ENCODE peak calls at places on chromosomes 13 and 19, in nine cellular contexts. M, O, K, T, H, C, D, E and X are unnamed samples.

GRCh38 chr19:24033308-24033961 is 53.6 kb upstream of the ZNF254 start:
- DNase-seq in M (peak), O (peak), K (peak), T (peak), H (peak), C (peak), D (peak), E (peak), X (peak)

GRCh38 chr19:36128392-36128736 is 11.5 kb upstream of the CAPNS1 start:
- DNase-seq in M (peak), O (no peak), K (no peak), T (no peak), H (no peak), C (no peak), D (no peak), E (no peak), X (no peak)

GRCh38 chr19:861756-862528 is 2.5 kb downstream of the CFD start:
- DNase-seq in M (no peak), O (no peak), K (peak), T (no peak), H (peak), C (no peak), D (no peak), E (no peak), X (peak)

GRCh38 chr13:95652244-95652764 is 7.8 kb upstream of the DZIP1 start:
- DNase-seq in M (no peak), O (no peak), K (no peak), T (no peak), H (no peak), C (no peak), D (no peak), E (no peak), X (no peak)

GRCh38 chr13:104143760-104144406 is 1077.7 kb upstream of the SLC10A2 start:
- DNase-seq in M (peak), O (no peak), K (no peak), T (no peak), H (no peak), C (no peak), D (no peak), E (no peak), X (no peak)

GRCh38 chr13:67771106-67771505 is 541.0 kb upstream of the PCDH9 start:
- DNase-seq in M (no peak), O (no peak), K (no peak), T (no peak), H (no peak), C (no peak), D (no peak), E (no peak), X (no peak)

GRCh38 chr13:57627663-57628062 is 3.9 kb upstream of the PCDH17 start:
- DNase-seq in M (no peak), O (no peak), K (no peak), T (no peak), H (no peak), C (peak), D (no peak), E (no peak), X (peak)

GRCh38 chr13:23467932-23468278 is 34.4 kb upstream of the SACS start:
- DNase-seq in M (no peak), O (no peak), K (no peak), T (no peak), H (no peak), C (no peak), D (no peak), E (no peak), X (no peak)

GRCh38 chr13:20232556-20233277 is 598 bp upstream of the GJB6 start:
- DNase-seq in M (no peak), O (no peak), K (no peak), T (no peak), H (no peak), C (no peak), D (no peak), E (no peak), X (no peak)

GRCh38 chr13:22064854-22065646 is 394.2 kb downstream of the FGF9 start:
- DNase-seq in M (no peak), O (no peak), K (no peak), T (no peak), H (no peak), C (peak), D (no peak), E (no peak), X (no peak)

GRCh38 chr19:34838248-34838647 is 65.2 kb upstream of the ZNF599 start:
- DNase-seq in M (no peak), O (no peak), K (no peak), T (no peak), H (no peak), C (no peak), D (no peak), E (no peak), X (no peak)

GRCh38 chr19:53809518-53810186 is 14.5 kb downstream of the NLRP12 start:
- DNase-seq in M (no peak), O (no peak), K (no peak), T (no peak), H (no peak), C (no peak), D (no peak), E (no peak), X (no peak)

GRCh38 chr19:48739835-48740704 is at the start of gene RASIP1:
- DNase-seq in M (no peak), O (peak), K (no peak), T (peak), H (no peak), C (no peak), D (no peak), E (no peak), X (no peak)
- TF ChIP-seq CTCF in M (no peak), O (no peak), K (no peak), T (no peak), H (no peak), C (no peak), D (no peak), E (no peak), X (no peak)

GRCh38 chr13:97072297-97072696 is 78.0 kb upstream of the OXGR1 start:
- DNase-seq in M (no peak), O (no peak), K (no peak), T (no peak), H (no peak), C (no peak), D (no peak), E (no peak), X (no peak)

GRCh38 chr13:97068146-97068545 is 73.9 kb upstream of the OXGR1 start:
- DNase-seq in M (no peak), O (no peak), K (no peak), T (no peak), H (no peak), C (no peak), D (no peak), E (peak), X (no peak)

GRCh38 chr13:97068964-97069815 is 74.9 kb upstream of the OXGR1 start:
- DNase-seq in M (no peak), O (no peak), K (no peak), T (no peak), H (no peak), C (no peak), D (no peak), E (no peak), X (no peak)

GRCh38 chr13:97067342-97067895 is 73.1 kb upstream of the OXGR1 start:
- DNase-seq in M (no peak), O (no peak), K (no peak), T (no peak), H (no peak), C (no peak), D (no peak), E (peak), X (no peak)
- TF ChIP-seq CTCF in M (no peak), O (no peak), K (no peak), T (no peak), H (no peak), C (peak), D (no peak), E (peak), X (no peak)

GRCh38 chr13:42478531-42479156 is 95.3 kb upstream of the TNFSF11 start:
- DNase-seq in M (no peak), O (no peak), K (no peak), T (no peak), H (peak), C (peak), D (no peak), E (peak), X (peak)
- TF ChIP-seq CTCF in M (no peak), O (no peak), K (peak), T (no peak), H (peak), C (peak), D (no peak), E (peak), X (peak)

DNA sequence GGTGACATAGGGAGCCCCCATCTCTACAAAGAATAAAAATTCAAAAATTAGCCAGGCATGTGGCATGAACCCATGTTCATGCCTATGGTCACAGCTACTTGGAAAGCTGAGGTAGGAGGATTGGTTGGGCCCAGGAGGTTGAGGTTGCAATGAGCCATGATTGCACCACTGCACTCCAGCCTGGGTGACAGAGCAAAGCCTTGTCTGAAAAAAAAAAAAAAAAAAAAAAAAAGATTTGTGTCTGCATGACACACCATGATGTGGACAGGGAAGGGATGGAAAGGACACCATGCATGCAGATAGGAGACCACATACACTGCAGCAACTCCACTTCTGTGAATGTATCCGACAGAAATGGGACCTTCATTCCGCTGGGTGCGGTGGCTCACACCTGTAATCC is 34.0 kb upstream of the HOMER3 start:
- DNase-seq in M (no peak), O (no peak), K (no peak), T (no peak), H (no peak), C (no peak), D (no peak), E (no peak), X (no peak)
- TF ChIP-seq CTCF in M (no peak), O (no peak), K (no peak), T (no peak), H (no peak), C (no peak), D (no peak), E (no peak), X (no peak)

GRCh38 chr13:69324109-69324886 is 783.3 kb upstream of the ATXN8OS start:
- DNase-seq in M (no peak), O (no peak), K (no peak), T (no peak), H (no peak), C (no peak), D (no peak), E (no peak), X (peak)
- TF ChIP-seq CTCF in M (no peak), O (no peak), K (no peak), T (no peak), H (no peak), C (no peak), D (no peak), E (no peak), X (peak)

DNA sequence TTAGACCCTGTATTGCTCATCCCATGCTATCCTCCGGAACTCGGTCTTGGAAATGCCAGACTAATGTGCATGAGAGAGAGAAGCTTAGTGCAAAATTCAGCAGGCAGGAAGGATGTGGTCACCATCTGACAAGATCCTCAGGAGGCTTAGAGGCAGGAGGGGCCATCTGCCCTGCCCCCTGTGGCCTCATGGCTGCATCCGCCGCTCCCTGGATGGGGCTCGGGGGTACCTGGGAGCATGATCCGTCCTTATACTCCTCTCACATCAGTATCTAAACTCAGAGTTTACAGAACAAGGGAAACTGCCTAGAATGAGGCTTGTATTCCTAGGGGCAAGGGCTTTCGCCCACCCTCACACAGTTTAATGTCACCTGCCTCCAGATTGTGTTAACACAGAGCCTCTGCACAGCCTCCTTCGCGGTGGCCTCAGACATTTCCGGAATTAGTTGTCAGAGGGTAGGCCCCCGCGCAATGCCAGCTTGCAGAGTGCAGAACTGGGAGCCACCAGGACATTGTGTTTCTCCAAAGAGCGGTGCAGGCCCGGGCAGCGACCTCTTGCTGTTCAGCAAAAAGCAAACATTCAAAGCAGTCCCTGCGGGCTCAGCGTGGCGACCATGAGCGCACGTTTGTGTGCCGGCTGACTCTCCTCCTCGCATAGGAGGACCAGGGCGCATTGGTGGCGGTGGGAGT is 39.2 kb downstream of the GPR12 start:
- DNase-seq in M (no peak), O (no peak), K (no peak), T (no peak), H (no peak), C (no peak), D (peak), E (no peak), X (no peak)
- TF ChIP-seq CTCF in M (no peak), O (no peak), K (no peak), T (no peak), H (no peak), C (no peak), D (no peak), E (no peak), X (no peak)

DNA sequence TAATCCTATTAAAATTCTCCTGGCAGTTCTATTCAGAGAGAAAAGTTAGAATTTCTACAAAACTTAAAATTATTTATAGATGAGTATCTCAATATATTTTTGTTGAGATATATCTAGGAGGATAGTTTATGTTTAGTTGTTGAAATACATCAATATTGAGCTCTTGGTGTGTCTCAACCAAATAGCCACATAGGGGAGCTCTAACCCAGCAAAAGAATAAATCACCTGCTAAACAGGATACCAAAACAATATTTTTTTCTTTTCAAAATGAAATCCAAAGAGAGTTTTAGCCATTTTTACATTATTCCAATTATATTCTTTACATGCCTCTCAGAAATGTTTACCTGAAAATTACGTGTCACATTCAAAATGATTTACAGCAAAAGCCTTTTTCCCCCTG is 954.7 kb downstream of the SLITRK6 start:
- DNase-seq in M (peak), O (no peak), K (no peak), T (no peak), H (no peak), C (no peak), D (no peak), E (no peak), X (peak)
- TF ChIP-seq CTCF in M (no peak), O (no peak), K (no peak), T (no peak), H (peak), C (no peak), D (no peak), E (peak), X (peak)

GRCh38 chr19:52065399-52065798 is 16.8 kb upstream of the ZNF432 start:
- DNase-seq in M (no peak), O (no peak), K (no peak), T (no peak), H (no peak), C (no peak), D (no peak), E (no peak), X (no peak)
- TF ChIP-seq CTCF in M (no peak), O (no peak), K (no peak), T (no peak), H (no peak), C (no peak), D (no peak), E (no peak), X (no peak)